ENCODE peak calls at places on chromosomes 6 and 20, in six cellular contexts. One of them, this sample, is unnamed.

GRCh38 chr6:163667372-163668060 is 253.0 kb downstream of the QKI start:
- DNase-seq in HepG2: no peak
- DNase-seq in GM12878: peak
- DNase-seq in A549: no peak
- DNase-seq in endothelial cell of umbilical vein: no peak
- DNase-seq in K562: peak
- DNase-seq in this sample: peak

GRCh38 chr6:75481936-75482593 is 11.5 kb downstream of the FILIP1 start:
- DNase-seq in HepG2: no peak
- DNase-seq in GM12878: no peak
- DNase-seq in A549: no peak
- DNase-seq in endothelial cell of umbilical vein: no peak
- DNase-seq in K562: no peak
- DNase-seq in this sample: no peak

GRCh38 chr20:51767867-51768758 is at the start of gene ATP9A:
- DNase-seq in HepG2: no peak
- DNase-seq in GM12878: no peak
- DNase-seq in A549: no peak
- DNase-seq in endothelial cell of umbilical vein: no peak
- DNase-seq in K562: no peak
- DNase-seq in this sample: no peak

GRCh38 chr6:166419268-166419667 is 36.5 kb upstream of the MPC1 start:
- DNase-seq in HepG2: no peak
- DNase-seq in GM12878: peak
- DNase-seq in A549: no peak
- DNase-seq in endothelial cell of umbilical vein: no peak
- DNase-seq in K562: no peak
- DNase-seq in this sample: peak

GRCh38 chr20:47257256-47257655 is 99.2 kb downstream of the ZMYND8 start:
- DNase-seq in HepG2: no peak
- DNase-seq in GM12878: no peak
- DNase-seq in A549: no peak
- DNase-seq in endothelial cell of umbilical vein: no peak
- DNase-seq in K562: no peak
- DNase-seq in this sample: no peak

GRCh38 chr6:31575335-31575901 is at the start of gene TNF:
- DNase-seq in HepG2: no peak
- DNase-seq in GM12878: peak
- DNase-seq in A549: no peak
- DNase-seq in endothelial cell of umbilical vein: no peak
- DNase-seq in K562: no peak
- DNase-seq in this sample: peak

GRCh38 chr20:51303731-51304670 is 238.5 kb downstream of the NFATC2 start:
- DNase-seq in HepG2: no peak
- DNase-seq in GM12878: no peak
- DNase-seq in A549: no peak
- DNase-seq in endothelial cell of umbilical vein: no peak
- DNase-seq in K562: no peak
- DNase-seq in this sample: no peak

GRCh38 chr6:140586426-140587061 is 1212.1 kb upstream of the CITED2 start:
- DNase-seq in HepG2: no peak
- DNase-seq in GM12878: peak
- DNase-seq in A549: no peak
- DNase-seq in endothelial cell of umbilical vein: no peak
- DNase-seq in K562: no peak
- DNase-seq in this sample: no peak

GRCh38 chr6:10385512-10386132 is 29.3 kb downstream of the TFAP2A start:
- DNase-seq in HepG2: no peak
- DNase-seq in GM12878: no peak
- DNase-seq in A549: no peak
- DNase-seq in endothelial cell of umbilical vein: no peak
- DNase-seq in K562: no peak
- DNase-seq in this sample: no peak

GRCh38 chr20:59214619-59215547 is 51.3 kb downstream of the ZNF831 start:
- DNase-seq in HepG2: no peak
- DNase-seq in GM12878: no peak
- DNase-seq in A549: no peak
- DNase-seq in endothelial cell of umbilical vein: no peak
- DNase-seq in K562: no peak
- DNase-seq in this sample: no peak

GRCh38 chr6:156687875-156688549 is 89.2 kb upstream of the ARID1B start:
- DNase-seq in HepG2: no peak
- DNase-seq in GM12878: no peak
- DNase-seq in A549: no peak
- DNase-seq in endothelial cell of umbilical vein: peak
- DNase-seq in K562: peak
- DNase-seq in this sample: no peak

GRCh38 chr6:77011929-77012545 is 451.3 kb downstream of the HTR1B start:
- DNase-seq in HepG2: no peak
- DNase-seq in GM12878: no peak
- DNase-seq in A549: no peak
- DNase-seq in endothelial cell of umbilical vein: no peak
- DNase-seq in K562: no peak
- DNase-seq in this sample: no peak

GRCh38 chr20:19858972-19859371 is 100.9 kb downstream of the RIN2 start:
- DNase-seq in HepG2: no peak
- DNase-seq in GM12878: no peak
- DNase-seq in A549: no peak
- DNase-seq in endothelial cell of umbilical vein: no peak
- DNase-seq in K562: no peak
- DNase-seq in this sample: no peak

GRCh38 chr6:36858407-36858981 is 16.1 kb downstream of the PPIL1 start:
- DNase-seq in HepG2: peak
- DNase-seq in GM12878: no peak
- DNase-seq in A549: no peak
- DNase-seq in endothelial cell of umbilical vein: no peak
- DNase-seq in K562: no peak
- DNase-seq in this sample: no peak

GRCh38 chr6:82015043-82015442 is 232.5 kb downstream of the IBTK start:
- DNase-seq in HepG2: no peak
- DNase-seq in GM12878: no peak
- DNase-seq in A549: no peak
- DNase-seq in endothelial cell of umbilical vein: peak
- DNase-seq in K562: no peak
- DNase-seq in this sample: peak

GRCh38 chr6:82836022-82836575 is 229.5 kb downstream of the UBE3D start:
- DNase-seq in HepG2: no peak
- DNase-seq in GM12878: no peak
- DNase-seq in A549: no peak
- DNase-seq in endothelial cell of umbilical vein: no peak
- DNase-seq in K562: peak
- DNase-seq in this sample: no peak

GRCh38 chr6:35486005-35486925 is 10.6 kb downstream of the TEAD3 start:
- DNase-seq in HepG2: no peak
- DNase-seq in GM12878: no peak
- DNase-seq in A549: no peak
- DNase-seq in endothelial cell of umbilical vein: no peak
- DNase-seq in K562: no peak
- DNase-seq in this sample: peak

GRCh38 chr20:48769111-48769879 is 58.5 kb downstream of the PREX1 start:
- DNase-seq in HepG2: no peak
- DNase-seq in GM12878: no peak
- DNase-seq in A549: no peak
- DNase-seq in endothelial cell of umbilical vein: no peak
- DNase-seq in K562: peak
- DNase-seq in this sample: peak

GRCh38 chr6:43093361-43094289 is 17.5 kb downstream of the PTK7 start:
- DNase-seq in HepG2: peak
- DNase-seq in GM12878: no peak
- DNase-seq in A549: no peak
- DNase-seq in endothelial cell of umbilical vein: peak
- DNase-seq in K562: peak
- DNase-seq in this sample: no peak

GRCh38 chr6:125224236-125224861 is 70.8 kb downstream of the TPD52L1 start:
- DNase-seq in HepG2: no peak
- DNase-seq in GM12878: no peak
- DNase-seq in A549: no peak
- DNase-seq in endothelial cell of umbilical vein: no peak
- DNase-seq in K562: no peak
- DNase-seq in this sample: no peak

GRCh38 chr20:19777311-19777710 is 19.3 kb downstream of the RIN2 start:
- DNase-seq in HepG2: no peak
- DNase-seq in GM12878: no peak
- DNase-seq in A549: no peak
- DNase-seq in endothelial cell of umbilical vein: no peak
- DNase-seq in K562: no peak
- DNase-seq in this sample: no peak

GRCh38 chr20:63837134-63837429 is 6.0 kb upstream of the ZBTB46 start:
- DNase-seq in HepG2: no peak
- DNase-seq in GM12878: no peak
- DNase-seq in A549: no peak
- DNase-seq in endothelial cell of umbilical vein: no peak
- DNase-seq in K562: no peak
- DNase-seq in this sample: peak

GRCh38 chr6:81962198-81962597 is 209.7 kb upstream of the TENT5A start:
- DNase-seq in HepG2: no peak
- DNase-seq in GM12878: no peak
- DNase-seq in A549: no peak
- DNase-seq in endothelial cell of umbilical vein: no peak
- DNase-seq in K562: no peak
- DNase-seq in this sample: peak

GRCh38 chr6:110415297-110415916 is at the start of gene DDO:
- DNase-seq in HepG2: peak
- DNase-seq in GM12878: no peak
- DNase-seq in A549: no peak
- DNase-seq in endothelial cell of umbilical vein: peak
- DNase-seq in K562: no peak
- DNase-seq in this sample: no peak
- H3K4me3 ChIP-seq in HepG2: peak
- H3K4me3 ChIP-seq in GM12878: no peak
- H3K4me3 ChIP-seq in A549: no peak
- H3K4me3 ChIP-seq in endothelial cell of umbilical vein: no peak
- H3K4me3 ChIP-seq in K562: no peak
- H3K4me3 ChIP-seq in this sample: no peak

DNA sequence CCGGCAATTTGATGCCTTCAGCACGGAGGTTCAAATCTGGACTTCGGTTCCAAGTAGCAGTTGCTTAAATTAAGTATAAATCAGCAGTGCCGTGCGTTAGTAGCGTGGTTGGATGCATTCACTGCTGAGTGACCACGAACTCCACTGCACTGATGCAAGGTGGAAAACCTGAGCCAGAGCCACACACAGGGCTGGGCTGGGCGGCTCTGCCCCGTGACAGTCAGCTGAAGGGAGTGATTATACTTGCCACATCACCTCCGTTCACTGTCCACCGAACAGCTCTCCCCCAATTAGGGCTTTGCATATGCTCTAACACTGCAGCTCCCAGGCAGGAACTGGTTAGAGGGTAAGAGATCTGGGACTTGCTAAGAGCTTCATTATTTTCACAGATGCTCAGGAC is 22.2 kb downstream of the PPP1R3G start:
- DNase-seq in HepG2: no peak
- DNase-seq in GM12878: no peak
- DNase-seq in A549: no peak
- DNase-seq in endothelial cell of umbilical vein: no peak
- DNase-seq in K562: no peak
- DNase-seq in this sample: no peak
- TF ChIP-seq MYC in HepG2: no peak
- TF ChIP-seq MYC in GM12878: no peak
- TF ChIP-seq MYC in A549: no peak
- TF ChIP-seq MYC in endothelial cell of umbilical vein: no peak
- TF ChIP-seq MYC in K562: no peak
- TF ChIP-seq MYC in this sample: no peak

GRCh38 chr20:38270869-38271608 is 10.5 kb upstream of the KIAA1755 start:
- DNase-seq in HepG2: no peak
- DNase-seq in GM12878: no peak
- DNase-seq in A549: peak
- DNase-seq in endothelial cell of umbilical vein: peak
- DNase-seq in K562: no peak
- DNase-seq in this sample: peak
- TF ChIP-seq MAX in HepG2: no peak
- TF ChIP-seq MAX in GM12878: no peak
- TF ChIP-seq MAX in A549: no peak
- TF ChIP-seq MAX in endothelial cell of umbilical vein: no peak
- TF ChIP-seq MAX in K562: no peak
- TF ChIP-seq MAX in this sample: no peak

DNA sequence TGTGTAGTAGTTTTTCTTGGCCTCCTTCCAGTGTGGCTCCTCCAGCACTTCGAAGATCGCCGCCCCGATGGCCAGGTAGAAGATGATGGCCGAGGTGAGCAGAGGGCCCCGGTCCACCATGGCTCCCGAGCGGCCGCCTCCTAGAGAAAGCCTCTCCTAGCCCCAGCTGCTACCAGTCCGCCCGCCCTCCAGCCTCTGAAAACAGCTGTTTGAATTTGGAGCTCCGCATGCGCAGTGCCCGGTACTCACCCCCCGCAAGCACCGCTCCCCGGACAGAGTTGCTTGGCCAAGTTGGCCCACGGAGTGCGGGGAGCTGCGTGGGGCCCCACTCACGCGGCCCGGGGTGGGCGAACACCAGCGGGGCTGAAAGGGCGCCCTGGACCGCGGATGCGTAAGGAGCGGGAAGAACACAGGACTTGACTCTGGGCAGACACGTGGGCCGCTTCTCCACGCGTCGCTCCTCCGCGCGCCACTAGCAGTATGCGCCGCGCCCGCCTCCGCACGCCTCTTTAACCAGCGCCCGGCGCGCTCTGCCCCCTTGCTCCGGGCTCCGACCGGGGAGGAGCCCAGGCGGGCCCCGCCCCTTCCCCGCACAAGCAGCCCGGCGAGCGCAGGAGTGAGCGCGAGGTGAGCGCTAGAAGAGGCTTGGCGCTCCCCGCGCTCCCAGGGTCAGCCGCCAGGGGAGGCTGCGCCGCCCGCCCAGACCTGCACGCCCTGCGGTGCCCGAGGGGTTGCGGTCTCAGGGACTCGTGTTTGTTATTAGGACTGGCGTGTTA is at the start of gene KCNK5:
- DNase-seq in HepG2: peak
- DNase-seq in GM12878: no peak
- DNase-seq in A549: peak
- DNase-seq in endothelial cell of umbilical vein: peak
- DNase-seq in K562: peak
- DNase-seq in this sample: peak
- H3K4me3 ChIP-seq in HepG2: peak
- H3K4me3 ChIP-seq in GM12878: peak
- H3K4me3 ChIP-seq in A549: peak
- H3K4me3 ChIP-seq in endothelial cell of umbilical vein: no peak
- H3K4me3 ChIP-seq in K562: peak
- H3K4me3 ChIP-seq in this sample: peak

GRCh38 chr20:5122861-5123260 is 3.1 kb upstream of the PCNA start:
- DNase-seq in HepG2: no peak
- DNase-seq in GM12878: no peak
- DNase-seq in A549: no peak
- DNase-seq in endothelial cell of umbilical vein: no peak
- DNase-seq in K562: peak
- DNase-seq in this sample: no peak

GRCh38 chr20:5119143-5119434 is 669 bp downstream of the PCNA start:
- DNase-seq in HepG2: no peak
- DNase-seq in GM12878: no peak
- DNase-seq in A549: no peak
- DNase-seq in endothelial cell of umbilical vein: no peak
- DNase-seq in K562: no peak
- DNase-seq in this sample: no peak

GRCh38 chr20:5119435-5120188 is at the start of gene PCNA:
- DNase-seq in HepG2: peak
- DNase-seq in GM12878: peak
- DNase-seq in A549: peak
- DNase-seq in endothelial cell of umbilical vein: peak
- DNase-seq in K562: peak
- DNase-seq in this sample: peak

GRCh38 chr20:5118220-5119142 is 1.3 kb downstream of the PCNA start:
- DNase-seq in HepG2: no peak
- DNase-seq in GM12878: no peak
- DNase-seq in A549: no peak
- DNase-seq in endothelial cell of umbilical vein: peak
- DNase-seq in K562: peak
- DNase-seq in this sample: peak

GRCh38 chr20:5120189-5120484 is 379 bp upstream of the PCNA start:
- DNase-seq in HepG2: no peak
- DNase-seq in GM12878: no peak
- DNase-seq in A549: no peak
- DNase-seq in endothelial cell of umbilical vein: no peak
- DNase-seq in K562: no peak
- DNase-seq in this sample: no peak
- TF ChIP-seq MYC in HepG2: no peak
- TF ChIP-seq MYC in GM12878: no peak
- TF ChIP-seq MYC in A549: no peak
- TF ChIP-seq MYC in endothelial cell of umbilical vein: no peak
- TF ChIP-seq MYC in K562: no peak
- TF ChIP-seq MYC in this sample: no peak